ENCODE peak calls at places on chromosomes 11 and 22, in six cellular contexts. One of them, this sample, is unnamed.

GRCh38 chr11:78560826-78561484 is 13.7 kb downstream of the NARS2 start:
- DNase-seq in trophoblast cell: no peak
- DNase-seq in H9: no peak
- DNase-seq in H1: no peak
- DNase-seq in IMR-90: no peak
- DNase-seq in mesenchymal stem cell: no peak
- DNase-seq in this sample: no peak

GRCh38 chr11:75214843-75215242 is 25.7 kb upstream of the TPBGL start:
- DNase-seq in H1: no peak
- DNase-seq in trophoblast cell: no peak
- DNase-seq in mesenchymal stem cell: no peak
- DNase-seq in IMR-90: no peak
- DNase-seq in H9: no peak
- DNase-seq in this sample: no peak

GRCh38 chr11:64638829-64639228 is 47.8 kb downstream of the SLC22A12 start:
- DNase-seq in H1: no peak
- DNase-seq in IMR-90: no peak
- DNase-seq in trophoblast cell: no peak
- DNase-seq in mesenchymal stem cell: no peak
- DNase-seq in H9: no peak
- DNase-seq in this sample: no peak

GRCh38 chr11:80719292-80719646 is 1278.4 kb upstream of the TENM4 start:
- DNase-seq in trophoblast cell: no peak
- DNase-seq in H1: no peak
- DNase-seq in mesenchymal stem cell: no peak
- DNase-seq in H9: no peak
- DNase-seq in IMR-90: no peak
- DNase-seq in this sample: no peak

GRCh38 chr11:8361664-8362210 is 98.1 kb upstream of the LMO1 start:
- DNase-seq in mesenchymal stem cell: no peak
- DNase-seq in H9: no peak
- DNase-seq in H1: no peak
- DNase-seq in IMR-90: no peak
- DNase-seq in trophoblast cell: no peak
- DNase-seq in this sample: no peak

GRCh38 chr11:9651481-9651880 is 12.4 kb upstream of the SWAP70 start:
- DNase-seq in H1: no peak
- DNase-seq in IMR-90: no peak
- DNase-seq in mesenchymal stem cell: no peak
- DNase-seq in H9: no peak
- DNase-seq in trophoblast cell: no peak
- DNase-seq in this sample: no peak

GRCh38 chr11:26914968-26915367 is 78.9 kb upstream of the FIBIN start:
- DNase-seq in trophoblast cell: no peak
- DNase-seq in H1: no peak
- DNase-seq in IMR-90: no peak
- DNase-seq in H9: no peak
- DNase-seq in mesenchymal stem cell: no peak
- DNase-seq in this sample: no peak

GRCh38 chr22:22712666-22713365 is 68.4 kb downstream of the GGTLC2 start:
- DNase-seq in H1: no peak
- DNase-seq in mesenchymal stem cell: no peak
- DNase-seq in trophoblast cell: no peak
- DNase-seq in H9: no peak
- DNase-seq in IMR-90: no peak
- DNase-seq in this sample: no peak

GRCh38 chr11:28627690-28628255 is 519.6 kb downstream of the METTL15 start:
- DNase-seq in H9: no peak
- DNase-seq in mesenchymal stem cell: no peak
- DNase-seq in H1: no peak
- DNase-seq in IMR-90: no peak
- DNase-seq in trophoblast cell: no peak
- DNase-seq in this sample: peak; percentile 23

GRCh38 chr11:113705871-113706654 is at the start of gene TMPRSS5:
- DNase-seq in trophoblast cell: no peak
- DNase-seq in H1: no peak
- DNase-seq in H9: no peak
- DNase-seq in IMR-90: no peak
- DNase-seq in mesenchymal stem cell: no peak
- DNase-seq in this sample: peak; percentile 32

GRCh38 chr11:64396079-64396591 is 37.2 kb downstream of the RPS6KA4 start:
- DNase-seq in H9: peak; percentile 78
- DNase-seq in mesenchymal stem cell: peak; percentile 74
- DNase-seq in trophoblast cell: no peak
- DNase-seq in IMR-90: no peak
- DNase-seq in H1: no peak
- DNase-seq in this sample: no peak

GRCh38 chr11:44774131-44774530 is 47.4 kb downstream of the TSPAN18 start:
- DNase-seq in mesenchymal stem cell: no peak
- DNase-seq in IMR-90: no peak
- DNase-seq in H9: peak; percentile 79
- DNase-seq in H1: no peak
- DNase-seq in trophoblast cell: no peak
- DNase-seq in this sample: no peak

GRCh38 chr22:36151006-36151595 is 9.5 kb downstream of the APOL3 start:
- DNase-seq in H1: no peak
- DNase-seq in IMR-90: no peak
- DNase-seq in H9: no peak
- DNase-seq in trophoblast cell: no peak
- DNase-seq in mesenchymal stem cell: no peak
- DNase-seq in this sample: no peak

GRCh38 chr11:130721282-130721681 is 195.0 kb downstream of the SNX19 start:
- DNase-seq in mesenchymal stem cell: no peak
- DNase-seq in H9: no peak
- DNase-seq in H1: no peak
- DNase-seq in trophoblast cell: no peak
- DNase-seq in IMR-90: no peak
- DNase-seq in this sample: no peak

DNA sequence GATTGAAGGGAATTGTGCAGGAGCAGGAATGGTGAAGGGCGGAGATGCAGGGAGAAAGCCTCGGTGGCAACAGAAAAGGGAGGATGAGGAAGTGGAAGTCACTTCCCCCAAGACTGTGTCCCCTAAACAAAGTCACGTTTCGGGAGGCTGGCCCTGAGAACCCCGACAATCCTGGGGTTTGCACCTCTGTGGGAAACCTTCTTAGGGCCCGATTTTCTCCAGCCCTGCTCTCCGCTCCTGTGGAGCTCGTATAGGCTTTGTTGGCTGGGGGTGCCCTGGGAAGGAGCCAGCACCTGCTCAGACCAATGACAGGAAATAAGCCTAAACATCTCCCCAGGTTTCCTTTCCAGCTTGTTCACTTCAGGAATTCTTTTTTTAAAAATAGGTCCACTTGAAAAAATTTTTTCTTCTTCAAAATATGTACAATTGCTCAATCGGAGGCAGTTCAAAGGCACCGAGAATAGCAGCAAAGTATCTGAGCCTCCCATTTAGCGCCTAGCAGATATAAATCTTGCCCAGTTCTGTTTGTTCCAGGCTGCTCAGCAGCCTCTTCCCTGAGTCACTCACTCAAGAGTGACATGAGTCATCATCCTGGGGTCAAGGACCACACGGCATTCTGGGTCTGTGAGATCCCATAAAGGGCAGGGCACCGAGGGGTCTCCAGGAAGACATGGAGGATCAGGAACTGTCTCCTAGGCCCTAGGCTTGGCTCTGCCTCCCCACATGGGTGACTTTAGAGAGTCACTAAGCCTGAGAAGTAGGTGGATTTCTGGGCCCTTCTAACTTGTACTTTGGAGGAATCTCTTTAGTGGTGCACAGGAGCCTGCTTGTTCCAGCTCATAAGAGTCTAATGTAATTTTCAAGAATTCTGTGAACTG is 34.0 kb downstream of the IRAG1 start:
- DNase-seq in H9: no peak
- DNase-seq in H1: no peak
- DNase-seq in trophoblast cell: peak; percentile 74
- DNase-seq in mesenchymal stem cell: peak; percentile 99
- DNase-seq in IMR-90: peak; percentile 95
- DNase-seq in this sample: no peak
- H2BK120ac ChIP-seq in H9: no peak overlapping the region
- H2BK120ac ChIP-seq in H1: no peak overlapping the region
- H2BK120ac ChIP-seq in trophoblast cell: peak overlapping the region; percentile 93
- H2BK120ac ChIP-seq in mesenchymal stem cell: peak overlapping the region; percentile 66
- H2BK120ac ChIP-seq in IMR-90: peak overlapping the region; percentile 98
- H2BK120ac ChIP-seq in this sample: no peak overlapping the region

GRCh38 chr22:44915441-44915840 is 94.4 kb downstream of the PHF21B start:
- DNase-seq in trophoblast cell: no peak
- DNase-seq in H9: no peak
- DNase-seq in IMR-90: no peak
- DNase-seq in H1: no peak
- DNase-seq in mesenchymal stem cell: no peak
- DNase-seq in this sample: no peak
- H3K14ac ChIP-seq in trophoblast cell: peak overlapping the region; percentile 49
- H3K14ac ChIP-seq in H9: no peak overlapping the region
- H3K14ac ChIP-seq in IMR-90: no peak overlapping the region
- H3K14ac ChIP-seq in H1: no peak overlapping the region
- H3K14ac ChIP-seq in mesenchymal stem cell: no peak overlapping the region
- H3K14ac ChIP-seq in this sample: no peak overlapping the region

DNA sequence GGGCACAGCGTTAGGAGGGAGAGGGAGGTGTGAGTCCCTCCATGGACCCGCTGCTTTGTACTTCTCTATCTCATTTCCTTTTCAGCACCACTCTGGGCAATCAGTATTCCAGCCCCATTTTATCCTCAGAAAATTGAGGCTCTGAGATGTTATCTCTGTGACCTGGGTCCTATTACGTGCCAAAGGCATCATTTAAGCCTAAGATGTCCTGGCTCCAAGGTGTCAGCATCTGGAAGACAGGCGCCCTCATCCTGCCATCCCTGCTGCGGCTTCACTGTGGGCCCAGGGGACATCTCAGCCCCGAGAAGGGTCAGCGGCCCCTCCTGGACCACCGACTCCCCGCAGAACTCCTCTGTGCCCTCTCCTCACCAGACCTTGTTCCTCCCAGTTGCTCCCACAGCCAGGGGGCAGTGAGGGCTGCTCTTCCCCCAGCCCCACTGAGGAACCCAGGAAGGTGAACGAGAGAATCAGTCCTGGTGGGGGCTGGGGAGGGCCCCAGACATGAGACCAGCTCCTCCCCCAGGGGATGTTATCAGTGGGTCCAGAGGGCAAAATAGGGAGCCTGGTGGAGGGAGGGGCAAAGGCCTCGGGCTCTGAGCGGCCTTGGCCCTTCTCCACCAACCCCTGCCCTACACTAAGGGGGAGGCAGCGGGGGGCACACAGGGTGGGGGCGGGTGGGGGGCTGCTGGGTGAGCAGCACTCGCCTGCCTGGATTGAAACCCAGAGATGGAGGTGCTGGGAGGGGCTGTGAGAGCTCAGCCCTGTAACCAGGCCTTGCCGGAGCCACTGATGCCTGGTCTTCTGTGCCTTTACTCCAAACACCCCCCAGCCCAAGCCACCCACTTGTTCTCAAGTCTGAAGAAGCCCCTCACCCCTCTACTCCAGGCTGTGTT is 829 bp upstream of the APOC3 start:
- DNase-seq in H9: no peak
- DNase-seq in H1: no peak
- DNase-seq in mesenchymal stem cell: no peak
- DNase-seq in trophoblast cell: no peak
- DNase-seq in IMR-90: no peak
- DNase-seq in this sample: no peak
- H4K91ac ChIP-seq in H9: no peak overlapping the region
- H4K91ac ChIP-seq in H1: no peak overlapping the region
- H4K91ac ChIP-seq in mesenchymal stem cell: no peak overlapping the region
- H4K91ac ChIP-seq in trophoblast cell: no peak overlapping the region
- H4K91ac ChIP-seq in IMR-90: no peak overlapping the region
- H4K91ac ChIP-seq in this sample: no peak overlapping the region

GRCh38 chr11:13883042-13883441 is 79.5 kb upstream of the SPON1 start:
- DNase-seq in H1: no peak
- DNase-seq in H9: no peak
- DNase-seq in mesenchymal stem cell: no peak
- DNase-seq in IMR-90: no peak
- DNase-seq in trophoblast cell: no peak
- DNase-seq in this sample: no peak
- H2BK120ac ChIP-seq in H1: no peak overlapping the region
- H2BK120ac ChIP-seq in H9: no peak overlapping the region
- H2BK120ac ChIP-seq in mesenchymal stem cell: no peak overlapping the region
- H2BK120ac ChIP-seq in IMR-90: no peak overlapping the region
- H2BK120ac ChIP-seq in trophoblast cell: no peak overlapping the region
- H2BK120ac ChIP-seq in this sample: no peak overlapping the region

GRCh38 chr22:21695432-21696085 is 29.7 kb downstream of the PPIL2 start:
- DNase-seq in mesenchymal stem cell: no peak
- DNase-seq in trophoblast cell: no peak
- DNase-seq in IMR-90: no peak
- DNase-seq in H1: no peak
- DNase-seq in H9: no peak
- DNase-seq in this sample: no peak

GRCh38 chr22:21693333-21693998 is 27.7 kb downstream of the PPIL2 start:
- DNase-seq in mesenchymal stem cell: no peak
- DNase-seq in H1: no peak
- DNase-seq in trophoblast cell: no peak
- DNase-seq in H9: no peak
- DNase-seq in IMR-90: no peak
- DNase-seq in this sample: no peak

GRCh38 chr22:21693999-21694341 is 28.2 kb downstream of the PPIL2 start:
- DNase-seq in H1: no peak
- DNase-seq in IMR-90: no peak
- DNase-seq in H9: no peak
- DNase-seq in mesenchymal stem cell: no peak
- DNase-seq in trophoblast cell: no peak
- DNase-seq in this sample: no peak

GRCh38 chr22:21694795-21695431 is 29.1 kb downstream of the PPIL2 start:
- DNase-seq in H1: no peak
- DNase-seq in H9: no peak
- DNase-seq in mesenchymal stem cell: no peak
- DNase-seq in trophoblast cell: no peak
- DNase-seq in IMR-90: no peak
- DNase-seq in this sample: no peak

DNA sequence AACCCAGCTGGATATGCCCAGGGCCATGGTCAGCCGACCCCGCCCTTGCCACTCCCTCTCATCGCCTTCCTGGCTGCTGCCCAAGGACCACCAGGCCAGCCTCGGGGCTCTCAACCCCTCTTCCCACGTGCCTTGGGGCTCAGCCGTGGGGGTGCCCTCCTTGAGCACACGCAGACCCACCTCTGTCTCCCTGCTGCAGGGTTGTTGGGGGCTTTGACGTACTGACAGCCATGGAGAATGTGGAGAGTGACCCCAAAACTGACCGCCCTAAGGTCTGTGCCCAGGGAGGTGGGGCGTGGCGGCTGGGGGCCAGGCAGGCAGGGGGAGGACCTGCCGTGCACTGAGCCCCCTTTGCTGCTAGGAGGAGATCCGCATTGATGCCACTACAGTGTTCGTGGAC is 28.6 kb downstream of the PPIL2 start:
- DNase-seq in trophoblast cell: no peak
- DNase-seq in H9: no peak
- DNase-seq in mesenchymal stem cell: no peak
- DNase-seq in IMR-90: no peak
- DNase-seq in H1: no peak
- DNase-seq in this sample: no peak
- H3K14ac ChIP-seq in trophoblast cell: no peak overlapping the region
- H3K14ac ChIP-seq in H9: no peak overlapping the region
- H3K14ac ChIP-seq in mesenchymal stem cell: no peak overlapping the region
- H3K14ac ChIP-seq in IMR-90: no peak overlapping the region
- H3K14ac ChIP-seq in H1: no peak overlapping the region
- H3K14ac ChIP-seq in this sample: no peak overlapping the region